ENCODE peak calls at places on chromosomes 5 and 9, in four cellular contexts. N, Z, V and X are unnamed samples.

GRCh38 chr5:85823462-85824426 is 794.0 kb upstream of the COX7C start:
- DNase-seq in N (no peak), V (no peak), Z (no peak), X (no peak)

GRCh38 chr5:139561655-139562451 is 714 bp downstream of the UBE2D2 start:
- DNase-seq in N (no peak), Z (peak), V (peak), X (no peak)

GRCh38 chr5:165187815-165188214 is 1682.4 kb downstream of the MAT2B start:
- DNase-seq in N (no peak), Z (no peak), V (no peak), X (no peak)

GRCh38 chr9:70177121-70177520 is 81.7 kb upstream of the SMC5 start:
- DNase-seq in Z (no peak), N (no peak), V (no peak), X (no peak)

GRCh38 chr5:141186897-141187512 is at the start of gene PCDHB9:
- DNase-seq in V (no peak), Z (peak), N (no peak), X (no peak)

GRCh38 chr9:123953601-123954011 is 23.7 kb upstream of the DENND1A start:
- DNase-seq in V (no peak), Z (no peak), N (no peak), X (no peak)

GRCh38 chr9:137391411-137391754 is 31.6 kb downstream of the EXD3 start:
- DNase-seq in Z (no peak), N (no peak), V (no peak), X (no peak)

GRCh38 chr9:4553951-4554381 is 63.7 kb downstream of the SLC1A1 start:
- DNase-seq in Z (peak), N (peak), V (peak), X (no peak)

GRCh38 chr5:76521240-76521758 is 101.9 kb downstream of the F2RL2 start:
- DNase-seq in V (peak), N (no peak), Z (peak), X (no peak)

GRCh38 chr9:89805726-89806125 is 200.9 kb downstream of the GADD45G start:
- DNase-seq in V (no peak), N (no peak), Z (peak), X (no peak)

GRCh38 chr9:113307401-113307975 is 4.3 kb upstream of the RNF183 start:
- DNase-seq in V (no peak), N (no peak), Z (no peak), X (no peak)

GRCh38 chr5:92838253-92838652 is 742.8 kb downstream of the NR2F1-AS1 start:
- DNase-seq in V (no peak), N (no peak), Z (no peak), X (no peak)

GRCh38 chr5:54491326-54491725 is 26.2 kb upstream of the SNX18 start:
- DNase-seq in N (no peak), Z (no peak), V (no peak), X (no peak)

GRCh38 chr9:90420714-90421513 is 221.7 kb downstream of the DIRAS2 start:
- DNase-seq in Z (peak), V (no peak), N (no peak), X (no peak)

GRCh38 chr9:86207193-86207592 is 52.3 kb downstream of the C9orf153 start:
- DNase-seq in N (no peak), Z (no peak), V (no peak), X (no peak)
- TF ChIP-seq EZH2 in N (no peak), Z (no peak), V (no peak), X (no peak)

GRCh38 chr5:113825143-113825542 is 311.6 kb downstream of the YTHDC2 start:
- DNase-seq in V (no peak), N (no peak), Z (peak), X (no peak)

DNA sequence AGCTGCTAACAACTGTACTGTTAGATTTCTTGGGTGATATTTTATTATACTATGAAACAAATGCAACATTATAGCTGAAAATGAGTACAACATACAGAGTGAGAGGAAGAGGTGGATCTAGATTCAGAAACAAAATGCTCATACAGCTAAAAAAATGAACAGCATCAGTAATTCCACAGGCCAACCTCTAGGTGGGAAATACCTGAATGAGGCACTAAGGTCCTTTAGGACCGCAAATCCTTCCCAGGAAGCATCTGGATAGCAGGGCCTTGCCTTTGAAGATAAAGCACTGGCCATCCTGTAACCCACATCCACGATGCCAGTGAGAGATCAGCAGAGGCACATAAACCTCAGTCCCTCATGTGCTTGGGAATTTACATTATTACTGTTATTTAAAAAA is 310.8 kb downstream of the YTHDC2 start:
- DNase-seq in Z (no peak), V (no peak), N (no peak), X (no peak)
- TF ChIP-seq EZH2 in Z (no peak), V (no peak), N (no peak), X (no peak)

DNA sequence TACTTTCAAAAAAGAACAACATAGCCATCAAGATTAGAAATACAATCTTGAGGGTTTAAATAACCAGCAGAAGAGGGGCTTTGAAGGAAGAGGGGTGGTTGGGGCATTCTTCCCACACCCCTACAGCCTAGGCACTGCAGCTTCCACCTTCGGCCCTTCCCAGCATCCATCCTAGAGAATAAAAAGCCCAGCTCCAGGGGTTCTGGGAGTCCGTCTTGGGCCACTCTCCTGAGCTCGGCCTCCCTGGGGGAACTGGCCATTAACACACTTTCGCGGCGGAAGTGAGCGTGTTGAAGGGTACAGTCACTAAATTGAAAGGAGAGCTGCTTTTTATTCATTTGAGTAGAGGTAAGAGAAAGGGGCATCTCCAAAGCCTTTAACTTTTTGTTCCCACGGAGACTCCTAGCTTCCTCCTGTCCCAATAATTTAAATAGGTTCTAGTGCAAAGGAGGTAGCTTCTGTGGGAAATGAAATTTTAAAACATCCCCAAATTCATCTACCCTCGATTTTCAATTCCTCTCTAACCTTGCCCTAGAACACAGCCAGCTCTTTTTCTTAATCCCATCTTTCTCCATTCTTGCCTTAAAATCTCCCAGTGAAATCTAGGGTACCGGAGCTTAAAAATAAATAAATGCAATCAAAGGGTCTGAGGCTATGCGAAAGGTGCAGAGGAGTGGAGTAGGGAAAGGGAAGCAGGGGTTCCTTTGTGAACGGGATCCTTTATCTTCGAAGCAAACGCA is 31.1 kb upstream of the NFIB start:
- DNase-seq in N (no peak), V (no peak), Z (no peak), X (no peak)
- TF ChIP-seq EZH2 in N (no peak), V (no peak), Z (no peak), X (peak)

GRCh38 chr5:176692835-176693476 is 45.7 kb downstream of the TSPAN17 start:
- DNase-seq in Z (no peak), N (peak), V (no peak), X (no peak)
- TF ChIP-seq EZH2 in Z (no peak), N (no peak), V (no peak), X (peak)

GRCh38 chr9:134500931-134501265 is 140.7 kb upstream of the COL5A1 start:
- DNase-seq in Z (no peak), V (no peak), N (no peak), X (no peak)

GRCh38 chr9:134502261-134503211 is 139.1 kb upstream of the COL5A1 start:
- DNase-seq in Z (peak), V (peak), N (peak), X (no peak)

GRCh38 chr9:134503301-134504105 is 138.1 kb upstream of the COL5A1 start:
- DNase-seq in N (no peak), V (no peak), Z (peak), X (no peak)

GRCh38 chr9:134504106-134504385 is 137.6 kb upstream of the COL5A1 start:
- DNase-seq in N (no peak), Z (no peak), V (no peak), X (no peak)

DNA sequence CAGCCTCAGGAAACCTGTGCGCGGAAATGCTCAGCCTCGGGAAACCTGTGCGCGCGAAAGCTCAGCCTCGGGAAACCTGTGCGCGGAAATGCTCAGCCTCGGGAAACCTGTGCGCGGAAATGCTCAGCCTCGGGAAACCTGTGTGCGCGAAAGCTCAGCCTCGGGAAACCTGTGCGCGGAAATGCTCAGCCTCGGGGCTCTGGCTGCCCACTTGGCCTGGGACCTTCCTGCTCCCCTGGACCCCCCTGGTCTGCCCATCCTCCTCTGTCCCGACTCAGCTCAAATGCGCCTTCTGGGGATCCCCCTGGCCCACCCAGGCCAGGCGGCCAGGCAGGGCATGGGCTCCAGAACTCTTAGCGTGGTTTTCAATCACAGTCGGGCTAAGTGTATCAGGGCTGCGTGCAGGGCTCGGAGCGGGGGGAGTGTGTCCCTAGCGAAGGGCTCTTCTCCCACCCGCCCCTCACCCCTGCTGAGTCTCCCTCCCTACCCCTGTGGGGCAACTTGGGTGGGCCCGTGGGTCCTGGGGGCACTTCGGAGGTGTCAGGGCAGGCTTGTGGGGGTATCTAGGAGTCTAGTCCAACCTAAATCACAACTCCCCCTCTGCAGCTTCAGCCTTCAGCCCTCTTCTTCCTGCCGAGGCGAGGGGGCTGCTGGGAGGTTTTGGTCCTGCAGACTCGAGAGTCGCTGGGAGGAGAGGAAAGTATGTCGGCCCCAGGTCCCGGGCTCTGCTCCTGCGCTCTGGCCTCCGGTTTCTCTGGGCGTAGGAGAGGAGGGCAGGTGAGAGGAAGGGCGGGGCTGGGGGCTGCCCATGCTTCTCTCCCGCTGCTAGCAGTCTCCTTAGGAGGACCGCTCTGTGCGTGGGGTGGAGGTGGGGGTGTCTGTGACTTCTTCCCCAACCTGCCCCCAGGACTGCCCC is 140.1 kb upstream of the COL5A1 start:
- DNase-seq in Z (peak), N (no peak), V (peak), X (no peak)
- TF ChIP-seq EZH2 in Z (peak), N (no peak), V (peak), X (peak)

DNA sequence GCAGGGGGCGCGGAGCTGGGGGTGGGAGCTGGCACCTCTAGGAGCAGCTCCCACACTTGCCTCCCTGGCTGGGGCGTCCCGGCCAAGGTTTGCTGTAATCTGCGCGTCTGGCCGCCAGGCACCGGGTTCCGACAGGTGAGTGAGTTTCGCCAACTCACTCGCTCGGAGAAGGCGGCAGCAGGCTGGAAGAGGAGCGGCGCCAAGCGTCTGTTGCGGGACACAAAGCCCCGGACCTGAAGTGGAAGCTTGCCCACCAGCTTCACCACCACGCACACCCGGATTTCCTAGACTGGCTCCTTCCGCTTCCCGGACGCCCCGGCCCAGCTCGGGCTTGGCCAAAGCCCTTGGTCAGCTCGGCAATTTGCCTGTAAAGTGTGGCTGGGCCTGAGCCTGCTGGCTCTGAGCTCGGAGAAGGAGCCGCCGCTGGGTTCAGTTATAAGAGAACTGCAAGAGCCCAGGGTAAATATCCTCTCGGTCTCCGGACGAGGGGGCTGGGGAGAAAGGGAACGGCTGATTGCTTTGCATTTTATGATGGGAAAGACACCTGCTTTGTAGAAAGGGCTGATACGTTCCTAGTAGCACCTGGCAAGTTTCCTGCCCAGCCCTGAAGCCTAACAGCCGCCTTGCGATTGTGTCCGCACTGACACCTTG is 461 bp upstream of the GNA14 start:
- DNase-seq in Z (peak), N (no peak), V (peak), X (no peak)
- TF ChIP-seq EZH2 in Z (no peak), N (no peak), V (no peak), X (peak)

GRCh38 chr9:131280660-131281059 is 4.3 kb upstream of the FAM78A start:
- DNase-seq in V (no peak), N (no peak), Z (no peak), X (no peak)

GRCh38 chr9:131282175-131282574 is 5.9 kb upstream of the FAM78A start:
- DNase-seq in N (no peak), V (no peak), Z (no peak), X (no peak)

GRCh38 chr9:131281119-131281965 is 5.0 kb upstream of the FAM78A start:
- DNase-seq in Z (no peak), V (no peak), N (no peak), X (no peak)

GRCh38 chr9:131284856-131285255 is 4.7 kb upstream of the PLPP7 start:
- DNase-seq in Z (no peak), N (no peak), V (no peak), X (no peak)

DNA sequence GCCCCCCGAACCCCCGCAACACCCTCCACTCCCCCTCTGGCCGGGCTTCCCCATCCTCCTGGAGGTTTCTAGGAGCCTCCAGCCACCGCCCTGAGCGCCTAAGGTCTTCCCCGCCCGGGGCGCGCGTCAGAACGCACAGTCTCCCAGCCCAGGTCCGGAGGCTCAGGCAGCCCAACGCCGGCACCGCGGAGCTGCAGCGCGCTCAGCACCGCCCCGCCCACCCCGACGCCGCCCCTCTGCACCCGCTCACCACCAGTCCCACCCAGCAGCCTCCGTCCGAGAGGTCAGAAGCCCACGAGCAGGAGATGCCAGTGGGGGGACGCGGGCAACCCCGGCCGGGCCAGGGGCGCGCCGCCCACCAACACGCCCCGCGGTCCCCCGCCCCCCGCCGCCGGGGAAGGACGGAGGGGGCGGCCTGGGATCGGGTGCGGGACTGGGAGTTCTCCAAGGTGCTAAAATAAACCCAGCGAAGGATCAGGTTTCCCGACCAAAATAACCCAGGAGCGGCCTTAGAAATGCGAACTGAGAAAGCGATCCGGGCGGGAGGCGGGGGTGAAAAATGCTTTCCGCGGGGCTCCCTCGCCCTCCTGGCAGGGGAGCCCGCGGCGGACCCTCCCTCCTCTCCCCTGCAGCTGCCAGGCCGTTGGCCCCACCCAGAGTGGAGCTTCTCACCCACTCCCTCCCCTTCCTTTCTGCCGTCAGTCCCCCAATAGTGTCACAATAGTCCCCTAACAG is 6.5 kb upstream of the FAM78A start:
- DNase-seq in Z (peak), N (no peak), V (peak), X (no peak)
- TF ChIP-seq EZH2 in Z (no peak), N (no peak), V (no peak), X (peak)